ENCODE peak calls at places on chromosomes 2 and 18, in seven cellular contexts. I is stomach; H is EH; N is fibroblast of lung; T is tibial nerve; A is activated CD4-positive, alpha-beta T cell treated with anti-CD3 and anti-CD28 coated beads for 36 hours; P is iris pigment epithelial cell. G is an unnamed sample.
A peak's percentile ranks its signal among the peaks of the same experiment; 100 is the strongest.

GRCh38 chr2:10318345-10318744 is 15.6 kb downstream of the HPCAL1 start:
- DNase-seq in H (no peak), T (no peak), N (no peak), I (no peak), P (no peak), A (no peak), G (no peak)

GRCh38 chr2:223313101-223313500 is 261.1 kb downstream of the KCNE4 start:
- DNase-seq in A (no peak), T (no peak), N (no peak), P (no peak), H (no peak), I (no peak), G (no peak)

GRCh38 chr2:106953236-106953635 is 67.3 kb upstream of the ST6GAL2 start:
- DNase-seq in A (no peak), P (peak; percentile 70), N (no peak), I (no peak), T (no peak), H (peak; percentile 74), G (no peak)

GRCh38 chr18:34971313-34971712 is 69.9 kb upstream of the MAPRE2 start:
- DNase-seq in A (no peak), I (no peak), P (peak; percentile 81), T (no peak), H (peak; percentile 17), N (peak; percentile 58), G (no peak)

GRCh38 chr18:78140294-78140693 is 839.3 kb upstream of the SALL3 start:
- DNase-seq in I (no peak), T (no peak), N (no peak), H (no peak), A (no peak), P (no peak), G (no peak)

GRCh38 chr2:200199576-200200263 is 106.8 kb upstream of the SPATS2L start:
- DNase-seq in N (no peak), H (no peak), I (no peak), P (no peak), A (peak; percentile 31), T (no peak), G (no peak)

GRCh38 chr2:148259674-148260073 is 238.8 kb downstream of the MBD5 start:
- DNase-seq in P (peak; percentile 47), N (peak; percentile 6), T (no peak), A (peak; percentile 27), H (no peak), I (no peak), G (no peak)

GRCh38 chr2:102597788-102598187 is 21.6 kb upstream of the SLC9A2 start:
- DNase-seq in P (no peak), N (no peak), I (no peak), H (no peak), A (no peak), T (no peak), G (no peak)

GRCh38 chr2:76050196-76050595 is 339.5 kb upstream of the GCFC2 start:
- DNase-seq in I (no peak), A (no peak), N (no peak), H (no peak), P (no peak), T (no peak), G (no peak)

GRCh38 chr18:44458777-44459176 is 221.9 kb upstream of the SETBP1 start:
- DNase-seq in I (no peak), T (no peak), H (peak; percentile 79), N (peak; percentile 66), A (no peak), P (peak; percentile 69), G (no peak)

GRCh38 chr2:160197587-160197986 is 2.5 kb downstream of the ITGB6 start:
- DNase-seq in A (no peak), H (no peak), T (no peak), N (no peak), I (no peak), P (no peak), G (no peak)

GRCh38 chr18:31990823-31991222 is 27.8 kb upstream of the RNF125 start:
- DNase-seq in A (no peak), T (no peak), N (no peak), P (no peak), H (no peak), I (no peak), G (no peak)

GRCh38 chr2:239825705-239825979 is 199.5 kb downstream of the NDUFA10 start:
- DNase-seq in T (no peak), A (no peak), N (no peak), P (no peak), I (peak; percentile 13), H (no peak), G (no peak)

GRCh38 chr2:98691307-98691706 is 39.6 kb downstream of the MGAT4A start:
- DNase-seq in P (peak; percentile 2), N (no peak), I (no peak), A (no peak), T (no peak), H (no peak), G (no peak)

GRCh38 chr2:205964111-205964761 is 121.7 kb downstream of the INO80D start:
- DNase-seq in H (no peak), T (no peak), P (no peak), N (no peak), A (no peak), I (no peak), G (no peak)

GRCh38 chr2:97734061-97734912 is 20.9 kb downstream of the ZAP70 start:
- DNase-seq in N (no peak), T (no peak), A (no peak), H (no peak), I (no peak), P (no peak), G (no peak)

GRCh38 chr2:175806570-175806969 is 195.5 kb downstream of the LNPK start:
- DNase-seq in T (no peak), N (no peak), H (no peak), A (no peak), I (no peak), P (no peak), G (no peak)

GRCh38 chr18:24465491-24465890 is 5.1 kb downstream of the HRH4 start:
- DNase-seq in T (no peak), P (no peak), A (no peak), N (no peak), H (no peak), I (no peak), G (no peak)

GRCh38 chr2:144522741-144523605 is 3.1 kb upstream of the ZEB2 start:
- DNase-seq in N (peak; percentile 47), H (no peak), T (no peak), A (peak; percentile 20), P (no peak), I (no peak), G (no peak)

GRCh38 chr18:48983793-48984437 is 33.1 kb upstream of the SMAD7 start:
- DNase-seq in I (peak; percentile 58), P (no peak), A (peak; percentile 28), N (no peak), T (no peak), H (peak; percentile 56), G (no peak)

GRCh38 chr2:237497009-237497819 is 10.2 kb downstream of the MLPH start:
- DNase-seq in I (peak; percentile 54), A (no peak), N (no peak), P (no peak), T (no peak), H (no peak), G (no peak)

GRCh38 chr2:189163889-189164288 is 15.7 kb downstream of the COL5A2 start:
- DNase-seq in A (no peak), P (peak; percentile 87), H (peak; percentile 96), T (no peak), N (peak; percentile 63), I (no peak), G (no peak)

GRCh38 chr18:66599190-66599589 is 4.7 kb downstream of the CDH19 start:
- DNase-seq in H (no peak), A (no peak), P (peak; percentile 3), N (no peak), I (no peak), T (no peak), G (no peak)

GRCh38 chr18:21341141-21341540 is 99.1 kb downstream of the GREB1L start:
- DNase-seq in N (no peak), P (peak; percentile 6), H (peak; percentile 16), A (no peak), T (no peak), I (no peak), G (no peak)

GRCh38 chr18:74083071-74083954 is 64.3 kb downstream of the FBXO15 start:
- DNase-seq in I (no peak), T (no peak), H (peak; percentile 8), A (peak; percentile 58), N (no peak), P (no peak), G (no peak)

GRCh38 chr2:230925443-230925878 is 419 bp upstream of the GPR55 start:
- DNase-seq in P (no peak), I (peak; percentile 24), H (no peak), T (no peak), A (peak; percentile 54), N (no peak), G (no peak)

GRCh38 chr18:72762505-72763122 is 105.2 kb downstream of the NETO1 start:
- DNase-seq in N (peak; percentile 76), I (no peak), A (no peak), P (peak; percentile 49), T (peak; percentile 12), H (peak; percentile 63), G (peak; percentile 81)

GRCh38 chr18:38353149-38353548 is 787.6 kb upstream of the CELF4 start:
- DNase-seq in P (no peak), A (no peak), H (no peak), T (no peak), N (no peak), I (no peak), G (no peak)